ENCODE peak calls at places on chromosome 21, in four cellular contexts. W, B, M and R are unnamed samples.
A peak's percentile ranks its signal among the peaks of the same experiment; 100 is the strongest.

GRCh38 chr21:25191141-25191540 is 416.1 kb downstream of the MRPL39 start:
- DNase-seq in M (no peak), W (no peak), B (no peak), R (no peak)

GRCh38 chr21:44461438-44462089 is 6.3 kb downstream of the LRRC3 start:
- DNase-seq in W (peak; percentile 40), M (no peak), B (no peak), R (no peak)

GRCh38 chr21:18387994-18388393 is 15.6 kb downstream of the TMPRSS15 start:
- DNase-seq in W (no peak), M (no peak), B (no peak), R (no peak)

GRCh38 chr21:17451364-17451869 is 61.4 kb upstream of the CXADR start:
- DNase-seq in W (no peak), M (peak; percentile 89), B (no peak), R (no peak)

GRCh38 chr21:37061926-37062591 is 10.8 kb downstream of the PIGP start:
- DNase-seq in W (no peak), B (no peak), M (no peak), R (no peak)

GRCh38 chr21:40053007-40053406 is 185.8 kb downstream of the PCP4 start:
- DNase-seq in B (peak; percentile 67), M (no peak), W (no peak), R (peak; percentile 86)

GRCh38 chr21:30981403-30981802 is 56.9 kb downstream of the KRTAP19-8 start:
- DNase-seq in B (no peak), M (no peak), W (no peak), R (no peak)

GRCh38 chr21:44914176-44914874 is 6.4 kb downstream of the ITGB2 start:
- DNase-seq in M (no peak), B (no peak), W (no peak), R (no peak)

GRCh38 chr21:16372546-16372945 is 642.8 kb downstream of the USP25 start:
- DNase-seq in B (no peak), M (no peak), W (no peak), R (no peak)

GRCh38 chr21:14584357-14585095 is 38.4 kb upstream of the SAMSN1 start:
- DNase-seq in B (no peak), M (no peak), W (no peak), R (no peak)

GRCh38 chr21:32137266-32137665 is 141.6 kb downstream of the MIS18A start:
- DNase-seq in M (no peak), B (no peak), W (no peak), R (no peak)

GRCh38 chr21:25862596-25862995 is 127.8 kb downstream of the GABPA start:
- DNase-seq in W (peak; percentile 32), M (peak; percentile 39), B (no peak), R (no peak)

GRCh38 chr21:31752352-31752751 is 20.4 kb upstream of the SCAF4 start:
- DNase-seq in B (no peak), M (peak; percentile 45), W (no peak), R (no peak)

GRCh38 chr21:45026066-45026745 is 48.2 kb upstream of the ADARB1 start:
- DNase-seq in W (no peak), M (no peak), B (no peak), R (no peak)

GRCh38 chr21:14864211-14865021 is 200.4 kb downstream of the NRIP1 start:
- DNase-seq in W (peak; percentile 69), B (peak; percentile 24), M (peak; percentile 86), R (peak; percentile 37)

GRCh38 chr21:45109831-45110492 is 35.6 kb downstream of the ADARB1 start:
- DNase-seq in W (no peak), M (no peak), B (no peak), R (no peak)

GRCh38 chr21:15285567-15285966 is 220.8 kb upstream of the NRIP1 start:
- DNase-seq in W (no peak), M (no peak), B (no peak), R (no peak)

GRCh38 chr21:42923553-42924432 is 1.6 kb downstream of the ERVH48-1 start:
- DNase-seq in M (peak; percentile 86), W (peak; percentile 93), B (peak; percentile 74), R (peak; percentile 82)
- H3K27ac ChIP-seq in M (peak overlapping the region; percentile 66), W (peak overlapping the region; percentile 55), B (peak overlapping the region; percentile 43), R (no peak overlapping the region)

GRCh38 chr21:46351476-46352155 is 27.7 kb downstream of the PCNT start:
- DNase-seq in M (no peak), B (no peak), W (no peak), R (no peak)
- H3K36me3 ChIP-seq in M (peaks cover 80% of the 10 kb centered on the region), B (peaks cover 11% of the 10 kb centered on the region), W (no peaks in the 10 kb centered on the region), R (peaks cover 76% of the 10 kb centered on the region)

DNA sequence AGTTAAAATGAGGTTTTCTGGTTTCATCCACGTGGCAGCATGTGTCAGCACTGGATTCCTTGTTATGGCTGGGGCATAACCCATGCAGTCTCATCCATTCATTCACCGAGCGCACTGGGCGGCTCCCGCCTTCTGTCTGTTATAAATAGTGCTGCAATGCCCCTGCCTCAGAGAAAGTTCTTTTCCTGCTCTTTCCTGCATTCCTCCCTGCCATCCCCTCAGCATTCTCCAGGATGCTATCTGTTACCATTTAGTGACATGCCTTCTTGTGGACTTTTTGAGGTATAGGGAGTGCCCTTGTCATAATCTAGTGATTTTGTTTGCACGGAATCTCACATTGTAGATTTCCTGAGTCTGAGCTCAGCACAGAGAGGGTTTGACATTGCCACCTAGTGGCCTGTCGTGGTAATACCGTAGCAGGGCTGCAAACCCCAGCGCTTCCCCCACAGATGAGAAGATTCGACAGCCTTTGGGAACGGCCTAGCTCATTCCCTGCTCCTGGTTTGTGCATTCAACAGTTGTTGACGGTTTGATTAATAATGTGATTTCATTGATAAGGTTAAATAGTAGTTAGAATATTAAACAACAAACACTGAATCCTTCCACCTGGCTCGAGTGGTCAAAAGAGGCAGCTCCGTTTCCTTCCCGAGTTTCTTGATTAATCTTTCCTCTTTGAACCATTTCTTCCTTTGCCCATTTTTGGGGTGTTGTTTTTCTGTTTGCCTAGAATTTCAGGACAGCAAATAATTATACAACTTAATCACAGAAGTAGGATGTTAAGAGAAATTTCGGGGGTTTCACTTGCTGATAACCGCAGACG is 46.3 kb downstream of the UMODL1 start:
- DNase-seq in W (peak; percentile 73), M (peak; percentile 81), B (peak; percentile 56), R (peak; percentile 71)
- H3K4me3 ChIP-seq in W (peak overlapping the region; percentile 16), M (no peak overlapping the region), B (no peak overlapping the region), R (no peak overlapping the region)

DNA sequence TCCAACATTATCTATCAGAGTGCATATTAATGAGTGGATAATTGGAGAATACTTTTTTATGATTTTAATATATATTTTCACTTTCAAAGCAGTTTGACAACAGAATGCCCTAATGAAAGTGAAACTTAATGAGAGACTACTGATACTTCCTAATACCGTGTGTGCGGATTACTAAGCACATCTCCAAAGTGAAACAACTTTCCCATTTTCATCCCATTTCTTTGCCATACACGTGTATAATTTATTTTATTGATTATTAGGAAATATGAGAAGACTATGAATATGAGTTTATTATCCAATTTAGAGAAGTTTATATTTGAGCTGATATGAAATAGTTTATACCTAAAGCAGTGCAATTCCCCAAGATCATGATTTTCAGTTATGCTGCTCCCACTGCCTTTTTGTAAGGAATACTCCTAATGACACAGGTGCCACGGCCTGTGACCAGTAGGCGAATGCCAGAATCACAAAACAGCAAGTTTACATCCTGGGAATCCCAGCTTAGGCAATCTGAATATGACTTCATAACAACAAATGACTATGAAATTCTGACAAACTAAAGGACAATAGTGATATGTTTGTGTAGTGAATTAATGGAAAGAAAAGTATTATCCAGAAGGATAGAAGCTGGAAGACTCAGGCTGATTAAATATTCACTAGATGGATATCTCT is 202.9 kb downstream of the NCAM2 start:
- DNase-seq in W (no peak), M (peak; percentile 49), B (no peak), R (no peak)
- H3K27ac ChIP-seq in W (no peak overlapping the region), M (peak overlapping the region; percentile 96), B (peak overlapping the region; percentile 19), R (no peak overlapping the region)

GRCh38 chr21:34651032-34651431 is 17.8 kb upstream of the CLIC6 start:
- DNase-seq in M (no peak), W (no peak), B (no peak), R (no peak)
- H3K36me3 ChIP-seq in M (no peaks in the 10 kb centered on the region), W (no peaks in the 10 kb centered on the region), B (no peaks in the 10 kb centered on the region), R (no peaks in the 10 kb centered on the region)